ENCODE peak calls at places on chromosome 10, in seven cellular contexts. D, W, X, T, S, O and R are unnamed samples. For H3K36me3, the result is how much of the 10 kb centered on the place peaks cover.

GRCh38 chr10:131159771-131160170 is 151.8 kb downstream of the TCERG1L start:
- DNase-seq in T (no peak), D (no peak), S (no peak), X (no peak), O (no peak), W (peak), R (no peak)

GRCh38 chr10:73625884-73626753 is 15.2 kb downstream of the MYOZ1 start:
- DNase-seq in W (peak), S (peak), X (peak), T (peak), O (peak), D (peak), R (peak)

GRCh38 chr10:130652964-130653578 is 516.9 kb downstream of the GLRX3 start:
- DNase-seq in S (no peak), O (no peak), T (no peak), W (no peak), X (no peak), D (no peak), R (no peak)

GRCh38 chr10:114179747-114180146 is 594 bp downstream of the TDRD1 start:
- DNase-seq in D (no peak), O (no peak), W (peak), X (no peak), T (no peak), S (no peak), R (no peak)

GRCh38 chr10:48750019-48750418 is 65.3 kb downstream of the WDFY4 start:
- DNase-seq in O (no peak), T (no peak), X (no peak), D (no peak), W (no peak), S (no peak), R (no peak)

GRCh38 chr10:77553966-77554365 is 83.6 kb downstream of the KCNMA1 start:
- DNase-seq in O (no peak), X (no peak), D (no peak), T (no peak), W (no peak), S (no peak), R (no peak)

GRCh38 chr10:2334542-2334941 is 597.2 kb upstream of the ADARB2 start:
- DNase-seq in S (no peak), X (no peak), O (no peak), D (no peak), W (no peak), T (no peak), R (no peak)

GRCh38 chr10:88981435-88981834 is 9.2 kb upstream of the FAS start:
- DNase-seq in D (no peak), X (no peak), W (no peak), T (no peak), S (no peak), O (no peak), R (no peak)

GRCh38 chr10:776772-777171 is 87.3 kb upstream of the DIP2C start:
- DNase-seq in S (no peak), X (no peak), O (no peak), W (no peak), T (no peak), D (no peak), R (no peak)

GRCh38 chr10:79400567-79401004 is 44.8 kb downstream of the ZCCHC24 start:
- DNase-seq in X (peak), S (no peak), D (peak), O (peak), T (no peak), W (no peak), R (no peak)

GRCh38 chr10:8758029-8758428 is 703.5 kb downstream of the GATA3 start:
- DNase-seq in W (no peak), O (no peak), D (no peak), S (no peak), T (no peak), X (no peak), R (no peak)

GRCh38 chr10:12960431-12960898 is 41.0 kb downstream of the CCDC3 start:
- DNase-seq in S (no peak), X (peak), T (no peak), D (peak), O (peak), W (peak), R (peak)

GRCh38 chr10:92689663-92690210 is at the start of gene HHEX:
- DNase-seq in T (peak), D (peak), O (peak), X (peak), S (no peak), W (peak), R (no peak)

GRCh38 chr10:66604195-66604594 is 321.6 kb upstream of the LRRTM3 start:
- DNase-seq in S (no peak), D (no peak), O (no peak), X (no peak), T (no peak), W (no peak), R (no peak)

GRCh38 chr10:1374501-1374900 is 318.3 kb downstream of the WDR37 start:
- DNase-seq in X (no peak), W (no peak), S (no peak), T (no peak), D (no peak), O (no peak), R (no peak)

GRCh38 chr10:95818663-95819062 is 62.7 kb downstream of the ENTPD1 start:
- DNase-seq in T (no peak), S (no peak), X (no peak), O (no peak), D (no peak), W (no peak), R (no peak)

GRCh38 chr10:131693766-131694165 is 207.0 kb upstream of the PPP2R2D start:
- DNase-seq in O (no peak), S (no peak), T (no peak), W (no peak), X (no peak), D (no peak), R (no peak)

GRCh38 chr10:86635402-86635801 is 18.9 kb upstream of the OPN4 start:
- DNase-seq in O (no peak), X (no peak), W (no peak), S (no peak), T (no peak), D (no peak), R (no peak)

DNA sequence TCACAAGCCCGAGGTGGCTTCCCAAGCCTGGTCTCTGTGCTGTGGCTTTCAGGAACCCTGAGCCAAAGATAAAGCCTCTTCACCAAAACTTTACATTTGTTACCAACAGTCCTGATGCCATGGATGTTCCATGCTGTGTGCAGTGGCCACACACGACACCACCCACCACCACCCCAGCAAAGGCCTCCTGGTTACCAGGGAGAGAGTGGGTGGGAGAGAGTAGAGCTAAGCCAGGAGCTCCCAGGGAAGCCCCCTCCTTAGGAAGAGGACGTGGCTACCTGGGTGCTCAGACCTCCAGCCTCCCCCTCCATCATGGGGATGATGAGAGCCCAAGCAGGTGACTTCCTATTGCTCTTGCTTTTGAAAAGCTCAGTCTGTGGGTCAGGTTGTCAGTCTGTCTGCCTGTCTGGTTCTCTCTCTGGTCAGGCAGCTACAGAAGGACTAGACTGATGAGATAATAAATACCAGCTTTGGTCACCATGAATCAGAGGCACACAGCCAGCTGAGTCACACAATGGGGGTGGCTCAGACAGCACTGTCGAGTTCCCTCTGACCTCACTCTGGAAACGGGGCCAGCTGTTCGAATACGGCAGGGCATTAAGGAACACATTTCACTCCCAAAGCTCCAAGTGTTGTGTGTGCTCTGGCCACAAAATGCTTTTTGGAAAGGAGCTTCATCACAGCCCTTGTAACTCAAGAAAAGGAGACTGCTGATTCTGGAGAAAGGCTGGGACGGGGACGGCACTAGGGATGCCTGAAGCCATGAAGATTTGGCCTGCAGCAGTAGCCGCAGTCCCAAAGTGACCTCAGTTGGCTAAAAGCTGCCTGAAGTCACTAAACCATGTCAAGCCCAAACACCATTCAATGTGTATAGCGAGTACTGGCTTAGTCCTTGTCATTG is 166.0 kb downstream of the FANK1 start:
- DNase-seq in T (peak), X (peak), W (peak), O (peak), S (peak), D (peak), R (peak)
- TF ChIP-seq POLR2A in T (no peak), X (no peak), W (no peak), O (no peak), S (no peak), D (no peak), R (no peak)

DNA sequence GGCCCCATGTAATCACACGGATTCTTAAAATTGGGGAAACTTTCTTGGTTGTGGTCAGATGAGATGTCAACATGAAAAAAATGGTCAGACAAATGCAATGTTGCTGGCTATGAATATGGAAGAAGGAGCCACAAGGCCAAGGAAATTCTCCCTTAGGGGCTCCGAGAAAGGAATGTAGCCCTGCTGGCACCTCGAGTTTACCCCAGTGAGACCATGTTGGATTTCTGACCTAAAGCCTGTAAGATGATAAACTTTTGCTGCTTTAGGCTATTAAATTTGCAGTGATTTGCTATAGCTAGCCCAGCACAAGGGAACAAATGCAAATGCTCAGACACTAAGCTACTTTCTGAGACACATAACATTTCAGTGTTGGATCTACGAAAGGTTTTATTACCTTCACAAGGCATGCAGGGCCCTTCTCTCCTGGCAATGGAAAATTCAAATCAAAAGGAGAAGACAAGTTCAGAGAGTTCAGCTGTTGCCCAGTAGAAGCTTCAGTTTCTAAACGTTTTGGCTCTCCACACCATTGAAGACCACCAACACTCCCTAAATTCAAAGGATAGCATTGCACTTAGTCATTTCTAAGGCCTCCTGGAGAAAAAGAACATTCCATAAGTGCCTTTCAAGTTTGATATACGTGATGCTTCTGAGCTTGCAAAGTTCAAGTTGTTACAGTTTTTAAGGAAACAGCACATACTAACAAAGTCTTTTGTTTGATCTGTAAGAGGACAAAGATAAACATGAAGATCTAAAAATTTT is 23.4 kb downstream of the MCMBP start:
- DNase-seq in X (no peak), D (no peak), W (no peak), T (no peak), S (no peak), O (no peak), R (no peak)
- H3K36me3 ChIP-seq in X (under half), D (under half), W (under half), T (under half), S (under half), O (half or more), R (under half)

DNA sequence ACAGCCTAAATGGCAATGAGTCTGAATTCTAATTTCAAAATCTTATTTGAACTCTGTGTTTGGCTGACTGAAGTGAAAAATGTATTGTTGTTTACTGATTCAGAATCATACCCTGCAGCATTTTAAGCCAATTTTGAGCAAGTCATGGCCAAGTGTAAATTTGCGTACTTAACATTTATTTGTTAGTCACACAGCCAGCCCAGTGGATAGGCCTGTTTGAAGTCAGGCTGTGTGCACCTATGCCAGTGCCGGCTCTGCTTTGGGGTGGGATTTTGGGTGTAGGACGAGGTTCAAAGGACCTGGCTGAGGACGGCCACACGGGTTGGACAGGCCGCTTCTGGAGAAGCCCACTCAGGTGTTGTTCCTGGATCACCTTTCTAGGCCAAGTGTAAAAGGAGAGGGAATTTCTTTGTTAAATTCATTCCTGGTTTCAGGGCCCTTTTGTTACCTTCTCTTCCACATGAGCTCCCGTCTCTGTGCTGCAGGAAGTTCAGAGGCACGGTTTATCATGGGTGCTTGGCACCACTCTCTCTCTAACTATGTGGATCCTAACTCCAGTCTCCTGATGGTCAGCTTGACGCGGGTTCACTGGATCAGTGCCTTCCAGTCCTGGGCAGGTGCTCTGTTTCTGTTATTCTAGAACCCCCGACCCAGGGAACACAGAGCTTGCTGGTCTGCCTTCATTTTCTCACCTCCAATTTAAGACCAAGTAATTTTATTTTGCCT is 84.7 kb downstream of the CCNY start:
- DNase-seq in X (no peak), T (peak), W (no peak), D (no peak), O (no peak), S (no peak), R (no peak)
- H3K4me3 ChIP-seq in X (no peak), T (no peak), W (no peak), D (no peak), O (no peak), S (no peak), R (no peak)

GRCh38 chr10:101558671-101559595 is 29.1 kb downstream of the POLL start:
- DNase-seq in D (peak), T (peak), W (no peak), S (no peak), O (no peak), X (no peak), R (no peak)
- TF ChIP-seq POLR2A in D (no peak), T (no peak), W (no peak), S (no peak), O (no peak), X (no peak), R (no peak)

GRCh38 chr10:125094826-125095225 is 65.5 kb downstream of the CTBP2 start:
- DNase-seq in O (no peak), D (no peak), X (peak), W (no peak), S (no peak), T (peak), R (no peak)

GRCh38 chr10:125095776-125096175 is 64.6 kb downstream of the CTBP2 start:
- DNase-seq in W (no peak), D (no peak), X (peak), T (peak), O (no peak), S (no peak), R (no peak)

GRCh38 chr10:125097409-125098070 is 62.8 kb downstream of the CTBP2 start:
- DNase-seq in D (no peak), T (peak), O (no peak), W (no peak), S (no peak), X (peak), R (no peak)

GRCh38 chr10:125095228-125095627 is 65.1 kb downstream of the CTBP2 start:
- DNase-seq in S (no peak), W (no peak), X (peak), D (no peak), T (peak), O (no peak), R (no peak)

GRCh38 chr10:125096371-125096770 is 64.0 kb downstream of the CTBP2 start:
- DNase-seq in O (no peak), X (no peak), D (no peak), S (no peak), W (no peak), T (peak), R (no peak)
- H3K36me3 ChIP-seq in O (under half), X (under half), D (under half), S (under half), W (under half), T (under half), R (under half)

DNA sequence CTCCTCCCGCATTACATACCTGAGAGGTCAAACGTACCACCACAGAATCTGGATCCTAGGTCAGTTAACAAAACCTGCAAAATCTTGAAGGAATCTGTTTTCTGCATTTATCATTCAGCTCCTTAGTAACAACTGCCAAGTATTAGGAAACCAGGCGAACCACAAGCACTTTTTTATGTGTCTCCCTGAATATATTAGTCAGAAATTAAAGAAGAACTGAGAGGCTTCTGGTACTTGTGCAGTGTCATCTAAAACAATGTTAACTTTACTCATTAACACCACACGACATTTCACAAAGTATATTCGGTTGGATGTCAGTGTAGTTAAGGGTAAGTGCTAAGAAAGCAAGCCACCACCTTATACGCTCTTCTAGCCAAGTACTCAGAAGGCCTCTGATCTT is 2.5 kb downstream of the CCDC6 start:
- DNase-seq in O (no peak), X (no peak), W (no peak), D (no peak), S (no peak), T (no peak), R (no peak)
- H3K4me3 ChIP-seq in O (no peak), X (peak), W (no peak), D (no peak), S (peak), T (peak), R (peak)

DNA sequence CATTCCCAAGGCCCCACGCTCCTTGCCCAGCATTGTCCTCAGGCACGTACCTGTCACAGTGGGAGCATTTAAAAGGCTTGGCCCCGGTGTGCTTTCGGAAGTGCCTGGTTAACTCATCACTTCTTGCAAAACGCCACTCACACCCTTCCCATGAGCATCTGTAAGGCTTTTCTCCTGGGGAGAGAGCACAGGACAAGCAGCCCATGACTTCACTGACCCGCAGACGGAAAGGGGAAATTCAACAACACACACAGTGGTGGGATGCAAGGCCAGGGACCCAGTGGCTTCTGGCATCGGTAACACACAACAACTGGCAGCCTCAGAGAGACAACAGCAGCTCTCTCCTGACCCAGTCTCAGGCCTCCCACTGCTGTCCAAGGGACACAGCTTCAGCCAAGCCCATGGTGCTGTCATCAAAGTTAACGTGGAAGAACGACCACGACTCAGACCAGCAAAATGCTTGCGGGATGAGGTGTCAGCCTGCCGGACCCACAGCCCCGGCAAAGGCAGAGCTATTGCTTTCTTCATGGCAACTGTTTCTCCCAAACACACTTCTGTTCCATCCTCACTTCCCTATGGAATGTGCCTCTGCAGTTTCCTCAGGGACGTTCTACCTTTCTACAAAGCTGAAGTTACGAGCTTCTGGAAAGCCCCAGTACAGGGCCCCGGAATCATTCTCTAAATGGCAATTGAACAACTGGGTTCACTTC is 4.8 kb downstream of the KLF6 start:
- DNase-seq in D (peak), O (no peak), W (peak), X (no peak), T (no peak), S (peak), R (no peak)
- TF ChIP-seq POLR2A in D (no peak), O (peak), W (peak), X (no peak), T (no peak), S (no peak), R (no peak)